ENCODE peak calls at places on chromosomes 11 and 22, in nine cellular contexts. One of them, this sample, is unnamed.

GRCh38 chr11:132772712-132773545 is 759.4 kb downstream of the OPCML start:
- DNase-seq in fibroblast of lung: peak; percentile 11
- DNase-seq in fibroblast of pulmonary artery: no peak
- DNase-seq in lower lobe of right lung: no peak
- DNase-seq in breast epithelium: no peak
- DNase-seq in CD8-positive, alpha-beta T cell: no peak
- DNase-seq in brain microvascular endothelial cell: no peak
- DNase-seq in DND-41: peak; percentile 38
- DNase-seq in astrocyte of the cerebellum: no peak
- DNase-seq in this sample: no peak

GRCh38 chr11:67429038-67429668 is 859 bp downstream of the RPS6KB2 start:
- DNase-seq in fibroblast of lung: no peak
- DNase-seq in fibroblast of pulmonary artery: no peak
- DNase-seq in lower lobe of right lung: no peak
- DNase-seq in breast epithelium: no peak
- DNase-seq in CD8-positive, alpha-beta T cell: no peak
- DNase-seq in brain microvascular endothelial cell: no peak
- DNase-seq in DND-41: peak; percentile 15
- DNase-seq in astrocyte of the cerebellum: no peak
- DNase-seq in this sample: peak; percentile 25

GRCh38 chr11:98107736-98108135 is 913.0 kb upstream of the CNTN5 start:
- DNase-seq in fibroblast of lung: no peak
- DNase-seq in fibroblast of pulmonary artery: no peak
- DNase-seq in lower lobe of right lung: no peak
- DNase-seq in breast epithelium: no peak
- DNase-seq in CD8-positive, alpha-beta T cell: no peak
- DNase-seq in brain microvascular endothelial cell: no peak
- DNase-seq in DND-41: no peak
- DNase-seq in astrocyte of the cerebellum: no peak
- DNase-seq in this sample: no peak

GRCh38 chr22:46500201-46500600 is 37.2 kb downstream of the CELSR1 start:
- DNase-seq in fibroblast of lung: no peak
- DNase-seq in fibroblast of pulmonary artery: no peak
- DNase-seq in lower lobe of right lung: no peak
- DNase-seq in breast epithelium: no peak
- DNase-seq in CD8-positive, alpha-beta T cell: no peak
- DNase-seq in brain microvascular endothelial cell: no peak
- DNase-seq in DND-41: no peak
- DNase-seq in astrocyte of the cerebellum: no peak
- DNase-seq in this sample: no peak

GRCh38 chr11:36793542-36793926 is 195.5 kb upstream of the RAG2 start:
- DNase-seq in fibroblast of lung: no peak
- DNase-seq in fibroblast of pulmonary artery: no peak
- DNase-seq in lower lobe of right lung: no peak
- DNase-seq in breast epithelium: no peak
- DNase-seq in CD8-positive, alpha-beta T cell: no peak
- DNase-seq in brain microvascular endothelial cell: no peak
- DNase-seq in DND-41: no peak
- DNase-seq in astrocyte of the cerebellum: no peak
- DNase-seq in this sample: peak; percentile 26

GRCh38 chr11:112226062-112226921 is at the start of gene PTS:
- DNase-seq in fibroblast of lung: peak; percentile 85
- DNase-seq in fibroblast of pulmonary artery: peak; percentile 87
- DNase-seq in lower lobe of right lung: peak; percentile 92
- DNase-seq in breast epithelium: peak; percentile 81
- DNase-seq in CD8-positive, alpha-beta T cell: peak; percentile 66
- DNase-seq in brain microvascular endothelial cell: peak; percentile 78
- DNase-seq in DND-41: peak; percentile 86
- DNase-seq in astrocyte of the cerebellum: peak; percentile 55
- DNase-seq in this sample: peak; percentile 88

GRCh38 chr11:8268530-8269461 is 5.1 kb upstream of the LMO1 start:
- DNase-seq in fibroblast of lung: peak; percentile 29
- DNase-seq in fibroblast of pulmonary artery: no peak
- DNase-seq in lower lobe of right lung: peak; percentile 20
- DNase-seq in breast epithelium: no peak
- DNase-seq in CD8-positive, alpha-beta T cell: no peak
- DNase-seq in brain microvascular endothelial cell: no peak
- DNase-seq in DND-41: no peak
- DNase-seq in astrocyte of the cerebellum: no peak
- DNase-seq in this sample: no peak

GRCh38 chr11:9313648-9314290 is 624 bp downstream of the TMEM41B start:
- DNase-seq in fibroblast of lung: peak; percentile 27
- DNase-seq in fibroblast of pulmonary artery: peak; percentile 11
- DNase-seq in lower lobe of right lung: no peak
- DNase-seq in breast epithelium: no peak
- DNase-seq in CD8-positive, alpha-beta T cell: no peak
- DNase-seq in brain microvascular endothelial cell: no peak
- DNase-seq in DND-41: no peak
- DNase-seq in astrocyte of the cerebellum: no peak
- DNase-seq in this sample: peak; percentile 11

DNA sequence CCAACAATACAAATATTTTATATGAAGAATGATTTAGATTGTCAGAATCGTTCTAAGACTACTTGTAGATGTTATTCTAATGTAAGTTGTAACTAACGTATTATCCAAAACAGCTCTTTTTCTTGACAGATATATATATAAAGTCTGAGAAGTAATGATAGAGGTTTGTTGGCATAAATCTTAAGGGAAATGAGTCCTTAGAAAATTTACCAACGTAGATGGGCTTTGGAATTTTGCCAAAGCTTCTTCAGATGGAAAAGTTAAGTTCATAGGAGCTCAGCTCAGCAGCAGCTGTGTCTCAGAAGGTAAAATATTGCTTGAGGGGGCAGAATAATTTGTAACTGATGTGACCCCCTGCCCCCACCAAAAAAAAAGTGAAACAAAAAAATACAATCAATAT is 66.7 kb downstream of the BID start:
- DNase-seq in fibroblast of lung: peak; percentile 32
- DNase-seq in fibroblast of pulmonary artery: peak; percentile 51
- DNase-seq in lower lobe of right lung: no peak
- DNase-seq in breast epithelium: no peak
- DNase-seq in CD8-positive, alpha-beta T cell: no peak
- DNase-seq in brain microvascular endothelial cell: no peak
- DNase-seq in DND-41: no peak
- DNase-seq in astrocyte of the cerebellum: no peak
- DNase-seq in this sample: peak; percentile 54
- H3K4me3 ChIP-seq in fibroblast of lung: peak overlapping the region; percentile 48
- H3K4me3 ChIP-seq in fibroblast of pulmonary artery: peak overlapping the region; percentile 50
- H3K4me3 ChIP-seq in lower lobe of right lung: peak overlapping the region; percentile 34
- H3K4me3 ChIP-seq in breast epithelium: peak overlapping the region; percentile 35
- H3K4me3 ChIP-seq in CD8-positive, alpha-beta T cell: no peak overlapping the region
- H3K4me3 ChIP-seq in brain microvascular endothelial cell: peak overlapping the region; percentile 53
- H3K4me3 ChIP-seq in DND-41: peak overlapping the region; percentile 48
- H3K4me3 ChIP-seq in astrocyte of the cerebellum: peak overlapping the region; percentile 32
- H3K4me3 ChIP-seq in this sample: peak overlapping the region; percentile 65

GRCh38 chr11:827146-827860 is 416 bp upstream of the CRACR2B start:
- DNase-seq in fibroblast of lung: no peak
- DNase-seq in fibroblast of pulmonary artery: no peak
- DNase-seq in lower lobe of right lung: no peak
- DNase-seq in breast epithelium: no peak
- DNase-seq in CD8-positive, alpha-beta T cell: no peak
- DNase-seq in brain microvascular endothelial cell: no peak
- DNase-seq in DND-41: no peak
- DNase-seq in astrocyte of the cerebellum: no peak
- DNase-seq in this sample: no peak
- H3K4me3 ChIP-seq in fibroblast of lung: no peak overlapping the region
- H3K4me3 ChIP-seq in fibroblast of pulmonary artery: no peak overlapping the region
- H3K4me3 ChIP-seq in lower lobe of right lung: peak overlapping the region; percentile 58
- H3K4me3 ChIP-seq in breast epithelium: peak overlapping the region; percentile 39
- H3K4me3 ChIP-seq in CD8-positive, alpha-beta T cell: peak overlapping the region; percentile 39
- H3K4me3 ChIP-seq in brain microvascular endothelial cell: no peak overlapping the region
- H3K4me3 ChIP-seq in DND-41: peak overlapping the region; percentile 53
- H3K4me3 ChIP-seq in astrocyte of the cerebellum: peak overlapping the region; percentile 21
- H3K4me3 ChIP-seq in this sample: peak overlapping the region; percentile 9

GRCh38 chr11:13007702-13008435 is 1.2 kb upstream of the RASSF10 start:
- DNase-seq in fibroblast of lung: peak; percentile 18
- DNase-seq in fibroblast of pulmonary artery: no peak
- DNase-seq in lower lobe of right lung: no peak
- DNase-seq in breast epithelium: no peak
- DNase-seq in CD8-positive, alpha-beta T cell: no peak
- DNase-seq in brain microvascular endothelial cell: no peak
- DNase-seq in DND-41: no peak
- DNase-seq in astrocyte of the cerebellum: no peak
- DNase-seq in this sample: no peak

GRCh38 chr11:13009476-13009920 is 382 bp downstream of the RASSF10 start:
- DNase-seq in fibroblast of lung: peak; percentile 29
- DNase-seq in fibroblast of pulmonary artery: no peak
- DNase-seq in lower lobe of right lung: no peak
- DNase-seq in breast epithelium: no peak
- DNase-seq in CD8-positive, alpha-beta T cell: no peak
- DNase-seq in brain microvascular endothelial cell: no peak
- DNase-seq in DND-41: no peak
- DNase-seq in astrocyte of the cerebellum: no peak
- DNase-seq in this sample: no peak

GRCh38 chr11:13007182-13007581 is 1.9 kb upstream of the RASSF10 start:
- DNase-seq in fibroblast of lung: no peak
- DNase-seq in fibroblast of pulmonary artery: no peak
- DNase-seq in lower lobe of right lung: no peak
- DNase-seq in breast epithelium: no peak
- DNase-seq in CD8-positive, alpha-beta T cell: no peak
- DNase-seq in brain microvascular endothelial cell: no peak
- DNase-seq in DND-41: no peak
- DNase-seq in astrocyte of the cerebellum: no peak
- DNase-seq in this sample: no peak

GRCh38 chr11:13009921-13010736 is 1.0 kb downstream of the RASSF10 start:
- DNase-seq in fibroblast of lung: peak; percentile 50
- DNase-seq in fibroblast of pulmonary artery: no peak
- DNase-seq in lower lobe of right lung: peak; percentile 52
- DNase-seq in breast epithelium: no peak
- DNase-seq in CD8-positive, alpha-beta T cell: no peak
- DNase-seq in brain microvascular endothelial cell: no peak
- DNase-seq in DND-41: no peak
- DNase-seq in astrocyte of the cerebellum: no peak
- DNase-seq in this sample: no peak

DNA sequence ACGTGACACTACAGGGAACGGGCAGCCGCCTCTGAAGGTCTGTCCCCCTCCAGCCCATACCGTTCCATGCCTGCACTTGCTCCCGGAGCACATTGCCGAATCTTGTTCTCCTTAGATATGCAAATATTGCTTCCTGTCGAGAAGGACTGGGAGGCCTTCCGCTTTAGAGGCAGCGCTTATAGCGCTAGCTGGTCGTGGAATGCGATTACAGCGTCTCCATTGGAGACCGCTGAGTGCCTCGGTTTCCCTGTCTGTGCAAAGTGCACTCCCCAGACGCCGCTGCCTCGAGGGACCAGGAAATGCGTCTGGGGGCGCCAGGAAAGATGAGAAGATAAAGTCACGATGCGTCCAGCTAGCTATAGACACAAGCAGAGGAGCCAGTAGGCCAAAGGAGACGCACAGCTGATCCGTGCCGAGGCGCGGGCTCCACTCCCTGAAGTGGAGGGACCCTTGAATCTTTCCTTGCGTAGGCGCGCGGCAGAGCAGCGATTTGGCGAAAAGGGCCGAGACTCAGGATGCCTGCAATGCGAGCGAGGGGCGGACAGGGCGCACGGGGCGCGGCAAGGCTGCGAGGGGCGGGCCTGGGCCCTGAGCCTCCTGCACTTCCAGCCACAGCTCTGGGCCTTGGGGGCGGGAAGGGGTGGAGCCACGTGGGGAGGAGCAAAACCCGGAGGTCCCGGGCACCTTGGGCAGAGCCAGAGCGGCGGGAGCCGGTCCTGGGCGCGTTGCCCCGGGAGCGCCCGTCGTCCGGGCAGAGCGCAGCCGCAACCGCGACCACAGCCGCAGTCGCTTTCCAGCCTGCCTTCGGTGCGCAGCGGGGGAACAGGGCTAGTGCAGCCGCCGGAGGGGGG is at the start of gene RASSF10:
- DNase-seq in fibroblast of lung: peak; percentile 70
- DNase-seq in fibroblast of pulmonary artery: peak; percentile 6
- DNase-seq in lower lobe of right lung: peak; percentile 90
- DNase-seq in breast epithelium: peak; percentile 92
- DNase-seq in CD8-positive, alpha-beta T cell: no peak
- DNase-seq in brain microvascular endothelial cell: no peak
- DNase-seq in DND-41: no peak
- DNase-seq in astrocyte of the cerebellum: peak; percentile 15
- DNase-seq in this sample: no peak
- H3K4me3 ChIP-seq in fibroblast of lung: no peak within 1 kb of the TSS
- H3K4me3 ChIP-seq in fibroblast of pulmonary artery: no peak within 1 kb of the TSS
- H3K4me3 ChIP-seq in lower lobe of right lung: peak within 1 kb of the TSS; percentile 51
- H3K4me3 ChIP-seq in breast epithelium: peak within 1 kb of the TSS; percentile 29
- H3K4me3 ChIP-seq in CD8-positive, alpha-beta T cell: no peak within 1 kb of the TSS
- H3K4me3 ChIP-seq in brain microvascular endothelial cell: peak within 1 kb of the TSS; percentile 36
- H3K4me3 ChIP-seq in DND-41: no peak within 1 kb of the TSS
- H3K4me3 ChIP-seq in astrocyte of the cerebellum: peak within 1 kb of the TSS; percentile 42
- H3K4me3 ChIP-seq in this sample: no peak within 1 kb of the TSS

GRCh38 chr11:124897681-124898680 is at the start of gene ROBO4:
- DNase-seq in fibroblast of lung: peak; percentile 94
- DNase-seq in fibroblast of pulmonary artery: peak; percentile 94
- DNase-seq in lower lobe of right lung: no peak
- DNase-seq in breast epithelium: no peak
- DNase-seq in CD8-positive, alpha-beta T cell: no peak
- DNase-seq in brain microvascular endothelial cell: peak; percentile 91
- DNase-seq in DND-41: no peak
- DNase-seq in astrocyte of the cerebellum: peak; percentile 89
- DNase-seq in this sample: peak; percentile 96

GRCh38 chr11:124896821-124897391 is 759 bp downstream of the ROBO4 start:
- DNase-seq in fibroblast of lung: no peak
- DNase-seq in fibroblast of pulmonary artery: no peak
- DNase-seq in lower lobe of right lung: no peak
- DNase-seq in breast epithelium: no peak
- DNase-seq in CD8-positive, alpha-beta T cell: no peak
- DNase-seq in brain microvascular endothelial cell: no peak
- DNase-seq in DND-41: no peak
- DNase-seq in astrocyte of the cerebellum: no peak
- DNase-seq in this sample: peak; percentile 90

GRCh38 chr11:124895471-124895971 is 2.1 kb downstream of the ROBO4 start:
- DNase-seq in fibroblast of lung: no peak
- DNase-seq in fibroblast of pulmonary artery: no peak
- DNase-seq in lower lobe of right lung: no peak
- DNase-seq in breast epithelium: no peak
- DNase-seq in CD8-positive, alpha-beta T cell: no peak
- DNase-seq in brain microvascular endothelial cell: no peak
- DNase-seq in DND-41: no peak
- DNase-seq in astrocyte of the cerebellum: no peak
- DNase-seq in this sample: no peak

GRCh38 chr11:124894606-124895430 is 2.8 kb downstream of the ROBO4 start:
- DNase-seq in fibroblast of lung: no peak
- DNase-seq in fibroblast of pulmonary artery: no peak
- DNase-seq in lower lobe of right lung: no peak
- DNase-seq in breast epithelium: no peak
- DNase-seq in CD8-positive, alpha-beta T cell: no peak
- DNase-seq in brain microvascular endothelial cell: no peak
- DNase-seq in DND-41: no peak
- DNase-seq in astrocyte of the cerebellum: no peak
- DNase-seq in this sample: peak; percentile 30

DNA sequence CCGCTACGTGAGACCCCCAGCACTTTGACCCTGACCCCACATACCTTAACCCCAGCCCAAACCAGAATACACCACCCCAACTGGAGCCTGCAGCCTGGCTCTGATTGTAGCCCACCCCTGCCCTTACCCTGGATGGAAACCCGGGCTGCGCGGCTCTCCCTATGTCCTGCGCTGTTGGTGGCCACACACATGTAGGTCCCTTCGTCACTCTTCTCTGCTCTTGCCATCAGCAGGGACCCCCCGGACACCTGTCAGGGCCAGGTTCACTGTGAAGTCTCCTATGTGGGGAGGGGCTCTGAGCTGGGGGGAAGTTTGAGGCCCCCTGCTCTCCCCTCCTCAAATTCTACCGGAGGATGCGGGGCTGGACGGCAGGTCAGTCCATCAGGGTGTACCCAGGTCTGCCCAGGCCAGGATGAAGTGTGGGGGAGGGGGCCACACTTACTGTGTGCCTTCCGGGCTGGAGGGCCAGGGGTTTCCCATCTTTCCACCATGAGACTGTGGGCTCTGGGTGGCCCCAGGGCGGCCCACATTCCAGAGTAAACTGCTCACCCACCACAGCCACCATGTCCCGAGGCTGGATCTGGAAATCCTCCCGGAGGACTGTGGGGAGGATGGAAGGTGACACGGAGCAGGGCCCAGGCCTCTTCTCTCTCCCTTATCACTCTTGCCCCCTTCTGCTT is 1.5 kb downstream of the ROBO4 start:
- DNase-seq in fibroblast of lung: peak; percentile 46
- DNase-seq in fibroblast of pulmonary artery: no peak
- DNase-seq in lower lobe of right lung: no peak
- DNase-seq in breast epithelium: no peak
- DNase-seq in CD8-positive, alpha-beta T cell: no peak
- DNase-seq in brain microvascular endothelial cell: no peak
- DNase-seq in DND-41: no peak
- DNase-seq in astrocyte of the cerebellum: no peak
- DNase-seq in this sample: no peak
- H3K4me3 ChIP-seq in fibroblast of lung: no peak overlapping the region
- H3K4me3 ChIP-seq in fibroblast of pulmonary artery: no peak overlapping the region
- H3K4me3 ChIP-seq in lower lobe of right lung: peak overlapping the region; percentile 51
- H3K4me3 ChIP-seq in breast epithelium: peak overlapping the region; percentile 37
- H3K4me3 ChIP-seq in CD8-positive, alpha-beta T cell: no peak overlapping the region
- H3K4me3 ChIP-seq in brain microvascular endothelial cell: no peak overlapping the region
- H3K4me3 ChIP-seq in DND-41: no peak overlapping the region
- H3K4me3 ChIP-seq in astrocyte of the cerebellum: no peak overlapping the region
- H3K4me3 ChIP-seq in this sample: no peak overlapping the region